ENCODE peak calls at places on chromosomes 4 and X, in six cellular contexts. X, N, M, G, F and S are unnamed samples.

GRCh38 chrX:11759461-11760311 is 1.6 kb downstream of the MSL3 start:
- DNase-seq in X (peak), N (peak), M (peak), G (peak), F (peak), S (peak)

GRCh38 chr4:76607266-76607799 is 172.3 kb downstream of the SHROOM3 start:
- DNase-seq in X (no peak), N (no peak), G (peak), F (no peak), M (no peak), S (no peak)

GRCh38 chr4:75512336-75513211 is 1.6 kb downstream of the RCHY1 start:
- DNase-seq in F (no peak), N (no peak), G (no peak), M (peak), X (peak), S (peak)

GRCh38 chrX:989959-990510 is 222.4 kb downstream of the CRLF2 start:
- DNase-seq in X (peak), M (no peak), N (peak), G (no peak), F (peak), S (peak)

GRCh38 chrX:47568656-47569295 is 7.8 kb downstream of the ARAF start:
- DNase-seq in G (peak), X (peak), N (no peak), F (peak), M (peak), S (no peak)

GRCh38 chrX:19085975-19086772 is 36.1 kb downstream of the ADGRG2 start:
- DNase-seq in X (peak), N (no peak), F (no peak), M (no peak), G (no peak), S (no peak)

GRCh38 chrX:125293792-125294780 is 25.6 kb upstream of the TEX13C start:
- DNase-seq in F (no peak), X (no peak), N (no peak), G (no peak), M (no peak), S (no peak)

GRCh38 chr4:113145147-113145518 is 95.7 kb downstream of the ANK2 start:
- DNase-seq in M (no peak), N (no peak), X (no peak), F (no peak), G (no peak), S (no peak)

GRCh38 chr4:151409470-151410313 is 716 bp downstream of the FHIP1A start:
- DNase-seq in X (peak), F (no peak), G (peak), N (peak), M (peak), S (no peak)

GRCh38 chr4:39814403-39815185 is 116.7 kb downstream of the UBE2K start:
- DNase-seq in M (peak), F (no peak), X (peak), G (no peak), N (peak), S (no peak)

GRCh38 chr4:149280886-149281285 is 534.8 kb downstream of the IQCM start:
- DNase-seq in M (no peak), N (no peak), F (no peak), G (no peak), X (peak), S (no peak)

GRCh38 chrX:97026406-97026805 is 142.7 kb downstream of the RPA4 start:
- DNase-seq in G (peak), N (no peak), M (peak), F (peak), X (no peak), S (no peak)

GRCh38 chr4:23730998-23731397 is 158.8 kb downstream of the PPARGC1A start:
- DNase-seq in M (no peak), X (no peak), G (no peak), F (no peak), N (no peak), S (no peak)

GRCh38 chr4:110170861-110171260 is 27.6 kb downstream of the ELOVL6 start:
- DNase-seq in F (no peak), M (no peak), X (no peak), G (peak), N (no peak), S (no peak)

GRCh38 chr4:113773014-113773413 is 11.5 kb upstream of the CAMK2D start:
- DNase-seq in F (no peak), G (no peak), N (no peak), M (no peak), X (no peak), S (no peak)

GRCh38 chr4:5703831-5704230 is 4.5 kb downstream of the EVC2 start:
- DNase-seq in N (no peak), X (no peak), F (no peak), G (no peak), M (no peak), S (no peak)

GRCh38 chr4:185304944-185305690 is 90.6 kb downstream of the LRP2BP start:
- DNase-seq in M (peak), N (no peak), G (peak), X (peak), F (peak), S (no peak)

GRCh38 chr4:71304289-71304850 is 34.5 kb upstream of the SLC4A4 start:
- DNase-seq in G (no peak), F (no peak), N (no peak), X (no peak), M (no peak), S (no peak)

GRCh38 chr4:186472948-186473347 is 82.4 kb downstream of the MTNR1A start:
- DNase-seq in N (no peak), G (peak), X (peak), M (peak), F (peak), S (peak)

GRCh38 chr4:46648088-46648744 is 258.3 kb upstream of the GABRA2 start:
- DNase-seq in F (peak), N (no peak), G (peak), X (peak), M (peak), S (peak)

GRCh38 chr4:156547891-156548290 is 423.7 kb downstream of the PDGFC start:
- DNase-seq in M (no peak), G (no peak), N (no peak), F (no peak), X (peak), S (no peak)

GRCh38 chr4:112520598-112521122 is 4.7 kb upstream of the NEUROG2 start:
- DNase-seq in G (peak), N (no peak), X (peak), F (no peak), M (no peak), S (no peak)

GRCh38 chr4:162322054-162322453 is 158.3 kb upstream of the FSTL5 start:
- DNase-seq in G (no peak), X (no peak), F (no peak), M (no peak), N (no peak), S (no peak)

GRCh38 chr4:118280501-118281218 is 72.1 kb downstream of the PRSS12 start:
- DNase-seq in M (peak), X (peak), G (peak), F (peak), N (no peak), S (peak)

GRCh38 chrX:110853610-110854009 is 58.0 kb upstream of the CHRDL1 start:
- DNase-seq in N (no peak), M (peak), F (peak), G (peak), X (peak), S (peak)

GRCh38 chrX:9614016-9614415 is 149.2 kb downstream of the TBL1X start:
- DNase-seq in M (no peak), F (no peak), G (no peak), X (peak), N (no peak), S (peak)

GRCh38 chr4:96352051-96352517 is 512.2 kb downstream of the PDHA2 start:
- DNase-seq in X (peak), N (no peak), G (peak), M (peak), F (peak), S (peak)

GRCh38 chr4:11608992-11609391 is 180.3 kb upstream of the HS3ST1 start:
- DNase-seq in M (no peak), N (no peak), G (no peak), X (no peak), F (no peak), S (no peak)

GRCh38 chr4:2867758-2868491 is 24.3 kb downstream of the ADD1 start:
- DNase-seq in X (no peak), G (peak), N (no peak), F (peak), M (peak), S (no peak)

GRCh38 chrX:153765138-153766079 is 1.4 kb downstream of the PLXNB3 start:
- DNase-seq in F (no peak), G (no peak), X (no peak), N (no peak), M (no peak), S (no peak)

GRCh38 chr4:89434364-89434988 is 126.9 kb upstream of the GPRIN3 start:
- DNase-seq in N (no peak), G (peak), F (peak), M (peak), X (peak), S (peak)

GRCh38 chr4:160831165-160831922 is 1332.5 kb downstream of the FSTL5 start:
- DNase-seq in M (no peak), G (no peak), F (no peak), X (no peak), N (no peak), S (no peak)

GRCh38 chr4:182825786-182826185 is 91.4 kb downstream of the DCTD start:
- DNase-seq in G (no peak), N (no peak), X (no peak), M (no peak), F (no peak), S (no peak)

GRCh38 chr4:29066856-29067255 is 1653.3 kb upstream of the PCDH7 start:
- DNase-seq in F (no peak), M (no peak), X (no peak), N (no peak), G (no peak), S (no peak)

GRCh38 chr4:69995526-69996016 is at the start of gene STATH:
- DNase-seq in M (no peak), F (peak), G (no peak), N (no peak), X (peak), S (no peak)

GRCh38 chr4:2436301-2436700 is 17.5 kb downstream of the CFAP99 start:
- DNase-seq in N (no peak), F (no peak), G (no peak), X (peak), M (no peak), S (no peak)

GRCh38 chrX:48802089-48802812 is 384 bp downstream of the HDAC6 start:
- DNase-seq in G (peak), N (peak), M (peak), F (peak), X (peak), S (peak)

DNA sequence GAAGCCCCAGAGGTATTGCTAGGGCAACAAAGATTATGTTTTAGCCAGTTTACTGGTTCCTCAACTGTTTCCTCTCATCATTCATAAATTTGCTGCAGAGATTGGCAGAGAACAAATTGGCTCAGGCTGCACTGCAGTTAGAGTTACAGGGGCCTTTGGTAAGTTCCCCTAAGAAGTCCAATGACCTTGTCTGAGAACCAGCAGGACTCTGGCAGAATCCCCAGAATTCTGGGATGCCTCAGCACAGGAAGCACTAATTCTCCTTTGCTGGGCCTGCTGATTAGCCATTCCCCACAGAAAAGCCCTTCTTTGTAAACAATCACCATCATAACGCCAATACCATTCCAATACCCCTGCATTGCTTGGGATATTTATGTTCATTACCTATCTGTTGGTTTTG is 151.3 kb downstream of the USP46 start:
- DNase-seq in M (no peak), X (no peak), N (no peak), F (no peak), G (no peak), S (no peak)
- H3K4me3 ChIP-seq in M (no peak), X (no peak), N (no peak), F (no peak), G (no peak), S (no peak)

DNA sequence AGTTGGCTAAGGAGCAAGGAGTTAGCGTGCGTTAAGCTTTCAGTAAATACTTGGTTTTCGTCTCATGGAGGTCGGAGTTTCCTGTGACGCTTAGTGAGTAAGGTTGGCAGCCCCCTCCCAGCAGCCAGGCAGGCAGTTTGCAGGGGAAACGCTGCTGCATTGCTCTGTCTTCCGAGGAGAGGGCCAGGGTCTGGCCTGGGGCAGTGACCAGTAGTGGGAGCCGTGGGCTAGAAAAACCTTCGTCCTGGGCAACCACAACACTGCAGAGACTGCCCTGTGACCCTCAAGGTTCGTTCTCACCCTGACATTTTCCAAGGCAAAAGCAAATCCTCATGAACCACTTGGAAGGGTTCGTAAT is 432 bp downstream of the TMEM175 start:
- DNase-seq in F (no peak), M (no peak), G (no peak), N (no peak), X (no peak), S (no peak)
- TF ChIP-seq CTCF in F (no peak), M (peak), G (no peak), N (no peak), X (peak), S (no peak)

GRCh38 chr4:38670939-38671593 is 7.1 kb downstream of the KLF3 start:
- DNase-seq in F (no peak), N (no peak), M (no peak), G (no peak), X (no peak), S (no peak)
- H3K4me3 ChIP-seq in F (no peak), N (no peak), M (no peak), G (no peak), X (no peak), S (no peak)

GRCh38 chr4:168553714-168554370 is 57.0 kb downstream of the PALLD start:
- DNase-seq in F (no peak), N (no peak), M (no peak), X (no peak), G (no peak), S (no peak)

GRCh38 chr4:168550071-168550766 is 53.4 kb downstream of the PALLD start:
- DNase-seq in X (peak), N (no peak), M (no peak), F (peak), G (peak), S (peak)

GRCh38 chr4:168551211-168551610 is 54.4 kb downstream of the PALLD start:
- DNase-seq in N (no peak), X (peak), M (no peak), G (no peak), F (no peak), S (peak)

GRCh38 chr4:168549145-168549544 is 52.3 kb downstream of the PALLD start:
- DNase-seq in G (no peak), M (no peak), F (no peak), X (peak), N (no peak), S (no peak)

DNA sequence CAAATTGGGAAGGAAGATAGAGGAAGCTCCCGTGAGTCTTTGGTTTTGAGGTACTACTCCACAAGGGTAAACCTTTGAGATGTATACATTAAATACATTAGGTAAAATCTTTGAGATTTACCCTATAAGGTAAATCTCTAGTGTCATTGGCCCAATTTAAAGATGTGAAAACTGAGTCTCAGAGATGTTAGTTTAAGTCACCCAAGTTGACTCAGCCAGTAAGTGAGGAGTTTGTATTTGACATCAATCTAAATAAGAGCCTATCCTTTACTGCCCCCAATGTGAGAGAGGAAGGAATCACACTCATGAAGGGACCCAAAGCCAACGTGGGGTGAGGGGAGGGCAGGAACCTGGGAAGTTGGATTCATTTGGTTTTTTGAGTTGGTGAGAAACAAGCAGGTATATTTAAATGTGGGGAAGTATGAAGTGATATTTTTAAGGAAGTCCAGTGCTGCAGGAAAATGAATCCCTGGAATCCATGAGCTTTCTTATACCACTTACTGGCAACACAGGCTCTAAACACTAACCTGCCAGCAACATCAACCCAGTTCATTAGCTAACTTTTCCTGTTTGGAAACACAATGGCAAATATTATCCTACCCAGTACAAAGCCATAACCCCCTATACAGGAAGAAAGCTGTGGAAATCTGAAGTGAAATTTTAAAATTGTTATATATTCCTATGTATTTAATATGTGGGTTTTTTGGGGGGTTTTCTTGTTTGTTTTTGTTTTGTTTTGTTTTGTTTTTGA is 55.3 kb downstream of the PALLD start:
- DNase-seq in G (peak), X (peak), N (no peak), F (peak), M (no peak), S (no peak)
- TF ChIP-seq CTCF in G (peak), X (peak), N (no peak), F (peak), M (no peak), S (no peak)

GRCh38 chrX:150766351-150767044 is 73.3 kb downstream of the MTMR1 start:
- DNase-seq in F (no peak), M (no peak), N (peak), G (peak), X (no peak), S (no peak)
- H3K4me3 ChIP-seq in F (no peak), M (no peak), N (no peak), G (no peak), X (no peak), S (no peak)

GRCh38 chrX:152641996-152642395 is 4.3 kb downstream of the GABRQ start:
- DNase-seq in X (peak), M (peak), N (no peak), F (peak), G (peak), S (no peak)
- TF ChIP-seq CTCF in X (peak), M (peak), N (no peak), F (peak), G (peak), S (no peak)

GRCh38 chr4:22500831-22501714 is 14.8 kb downstream of the ADGRA3 start:
- DNase-seq in M (no peak), G (no peak), N (no peak), F (no peak), X (peak), S (no peak)
- H3K4me3 ChIP-seq in M (no peak), G (no peak), N (no peak), F (no peak), X (no peak), S (no peak)

DNA sequence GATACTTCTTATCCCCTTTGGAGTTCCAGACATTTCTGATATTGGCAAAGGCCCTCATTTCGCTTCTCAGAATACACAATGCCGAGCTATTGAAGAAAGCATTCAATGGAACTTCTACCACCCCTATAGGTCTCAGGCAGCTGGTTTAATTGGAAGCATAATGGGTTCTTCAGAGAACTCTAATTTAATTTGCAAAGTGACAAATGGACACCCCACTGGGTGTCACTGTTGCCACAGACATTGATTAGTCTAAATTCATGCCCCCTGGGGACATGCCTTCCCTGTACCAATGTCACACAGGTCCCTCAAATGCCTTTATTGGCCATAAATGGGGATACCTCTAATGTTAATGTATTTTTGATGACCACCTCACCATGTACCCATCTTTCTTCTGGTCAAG is 22.9 kb upstream of the TMEM255A start:
- DNase-seq in M (no peak), X (no peak), N (no peak), F (peak), G (no peak), S (no peak)
- TF ChIP-seq CTCF in M (no peak), X (no peak), N (no peak), F (no peak), G (no peak), S (no peak)